ENCODE peak calls at places on chromosomes 13 and 19, in six cellular contexts. K is heart right ventricle, A is sigmoid colon, G is substantia nigra, I is RWPE2, W is K562. O is an unnamed sample.

GRCh38 chr13:65011403-65011802 is 2218.7 kb downstream of the PCDH9 start:
- DNase-seq in K (no peak), A (no peak), G (no peak), I (no peak), W (no peak), O (no peak)

GRCh38 chr13:56187331-56187730 is 953.4 kb upstream of the PRR20A start:
- DNase-seq in K (no peak), A (no peak), G (no peak), I (no peak), W (no peak), O (no peak)

GRCh38 chr19:6248856-6249255 is 30.9 kb downstream of the MLLT1 start:
- DNase-seq in K (no peak), A (no peak), G (no peak), I (no peak), W (no peak), O (no peak)

GRCh38 chr19:19534556-19535265 is 3.4 kb upstream of the CILP2 start:
- DNase-seq in K (no peak), A (no peak), G (no peak), I (peak; percentile 61), W (no peak), O (no peak)

GRCh38 chr19:43726736-43727592 is 11.1 kb downstream of the IRGC start:
- DNase-seq in K (peak; percentile 59), A (no peak), G (no peak), I (no peak), W (no peak), O (no peak)

GRCh38 chr13:34469212-34469983 is 472.7 kb upstream of the NBEA start:
- DNase-seq in K (no peak), A (no peak), G (no peak), I (no peak), W (no peak), O (no peak)

GRCh38 chr19:57088125-57088524 is 31.7 kb upstream of the USP29 start:
- DNase-seq in K (no peak), A (no peak), G (no peak), I (no peak), W (no peak), O (no peak)

GRCh38 chr13:33111414-33112110 is 95.3 kb downstream of the KL start:
- DNase-seq in K (peak; percentile 37), A (peak; percentile 74), G (no peak), I (no peak), W (no peak), O (no peak)

GRCh38 chr13:21232196-21232595 is 55.7 kb downstream of the MRPL57 start:
- DNase-seq in K (no peak), A (peak; percentile 75), G (no peak), I (no peak), W (no peak), O (no peak)

GRCh38 chr13:52955505-52955904 is 73.1 kb upstream of the OLFM4 start:
- DNase-seq in K (no peak), A (no peak), G (no peak), I (no peak), W (no peak), O (no peak)

GRCh38 chr19:33486936-33487793 is 34.4 kb downstream of the PEPD start:
- DNase-seq in K (no peak), A (peak; percentile 56), G (no peak), I (peak; percentile 52), W (no peak), O (peak; percentile 40)

GRCh38 chr13:109684836-109685602 is 101.4 kb downstream of the IRS2 start:
- DNase-seq in K (peak; percentile 79), A (no peak), G (no peak), I (no peak), W (no peak), O (no peak)

GRCh38 chr19:45632468-45633196 is 6.6 kb downstream of the EML2 start:
- DNase-seq in K (peak; percentile 74), A (peak; percentile 70), G (no peak), I (peak; percentile 97), W (peak; percentile 98), O (no peak)

GRCh38 chr13:110509971-110510786 is 51.3 kb downstream of the RAB20 start:
- DNase-seq in K (peak; percentile 51), A (no peak), G (no peak), I (no peak), W (peak; percentile 36), O (no peak)

GRCh38 chr13:29566864-29567263 is 28.6 kb downstream of the SLC7A1 start:
- DNase-seq in K (no peak), A (no peak), G (no peak), I (no peak), W (no peak), O (no peak)

GRCh38 chr13:73497430-73497829 is 438.6 kb downstream of the KLF5 start:
- DNase-seq in K (no peak), A (no peak), G (no peak), I (no peak), W (no peak), O (no peak)

GRCh38 chr13:27037571-27037970 is 134.0 kb downstream of the USP12 start:
- DNase-seq in K (no peak), A (no peak), G (no peak), I (no peak), W (no peak), O (no peak)

GRCh38 chr13:110471156-110471832 is 90.2 kb downstream of the RAB20 start:
- DNase-seq in K (no peak), A (no peak), G (no peak), I (no peak), W (no peak), O (no peak)

GRCh38 chr19:35295792-35296462 is 4.0 kb downstream of the MAG start:
- DNase-seq in K (no peak), A (no peak), G (no peak), I (no peak), W (peak; percentile 49), O (no peak)

GRCh38 chr19:18501351-18501750 is 20.5 kb downstream of the ELL start:
- DNase-seq in K (no peak), A (no peak), G (no peak), I (no peak), W (no peak), O (no peak)

GRCh38 chr13:19586904-19587634 is 25.7 kb upstream of the TPTE2 start:
- DNase-seq in K (no peak), A (no peak), G (no peak), I (no peak), W (peak; percentile 20), O (no peak)

GRCh38 chr13:45231722-45232121 is 30.9 kb upstream of the KCTD4 start:
- DNase-seq in K (no peak), A (no peak), G (no peak), I (no peak), W (no peak), O (no peak)

DNA sequence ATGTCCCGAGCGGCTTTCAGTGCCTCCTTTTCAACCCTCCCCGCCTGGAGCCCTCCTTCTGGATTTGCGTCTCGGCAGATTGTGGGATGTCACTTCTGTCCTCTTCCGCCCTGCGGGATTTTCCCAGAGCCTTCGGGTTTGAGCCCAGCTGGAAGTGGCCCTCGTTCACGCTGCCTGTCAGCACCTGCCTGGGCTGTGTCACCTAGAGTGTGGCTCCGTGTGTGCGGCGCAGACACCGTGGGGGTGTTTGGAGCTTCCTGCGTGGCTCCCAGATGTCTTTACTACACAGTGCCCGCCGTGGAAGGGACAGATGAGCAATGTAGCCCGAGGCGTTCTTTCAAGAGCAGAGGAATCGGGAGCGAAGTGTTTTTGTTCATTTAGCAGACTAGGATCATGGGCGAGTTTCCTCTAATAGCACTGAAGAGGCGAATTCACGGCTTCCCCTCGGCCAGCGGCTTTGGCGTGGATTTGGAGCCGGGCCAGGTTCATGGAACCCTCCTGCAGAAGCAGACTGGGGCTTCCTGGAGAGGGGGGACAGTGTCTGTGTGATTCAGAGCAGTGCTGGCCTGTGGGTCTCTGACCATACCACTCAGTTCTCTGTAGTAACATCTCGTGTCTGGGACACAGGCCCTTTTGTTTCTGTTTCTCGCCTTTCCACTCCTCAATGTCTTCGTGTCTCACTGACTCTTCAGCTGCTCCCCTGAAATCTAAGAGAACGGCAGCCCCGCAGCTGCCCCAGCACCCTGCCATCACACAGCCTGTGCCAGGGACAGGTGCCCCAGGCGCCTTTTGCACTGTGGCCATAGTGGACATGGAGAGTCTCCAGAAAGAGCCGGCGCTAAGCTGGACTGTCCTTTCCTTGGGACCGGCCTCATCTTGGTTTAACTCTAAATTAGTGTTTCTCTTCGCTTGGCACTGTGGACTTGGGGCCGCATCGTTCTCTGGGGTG is 68.1 kb downstream of the KDM4B start:
- DNase-seq in K (peak; percentile 57), A (peak; percentile 84), G (peak; percentile 36), I (no peak), W (no peak), O (peak; percentile 73)
- H3K27ac ChIP-seq in K (peak overlapping the region; percentile 39), A (peak overlapping the region; percentile 56), G (peak overlapping the region; percentile 78), I (no peak overlapping the region), W (no peak overlapping the region), O (peak overlapping the region; percentile 82)

DNA sequence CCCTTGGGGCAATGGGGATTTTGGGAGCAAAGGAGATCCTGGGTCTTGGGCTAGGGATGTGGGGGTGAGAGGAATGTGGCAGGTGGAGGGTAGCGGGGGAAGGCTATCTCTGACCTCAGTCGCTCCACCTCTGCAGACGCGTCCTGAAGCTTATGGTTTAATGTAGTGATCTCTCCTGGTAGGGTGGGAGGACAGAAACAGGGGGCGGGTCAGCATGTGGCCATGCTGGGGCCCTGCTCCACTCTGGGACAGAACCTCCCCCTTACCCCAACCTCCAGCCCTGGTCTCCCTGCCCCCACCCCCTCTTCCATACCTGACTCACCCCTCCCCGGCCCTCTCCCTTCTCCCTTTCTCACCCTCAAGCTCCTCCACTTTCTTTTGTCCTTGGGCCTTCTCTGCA is 1.4 kb downstream of the BST2 start:
- DNase-seq in K (no peak), A (no peak), G (no peak), I (no peak), W (peak; percentile 79), O (no peak)
- H3K27ac ChIP-seq in K (peak overlapping the region; percentile 79), A (peak overlapping the region; percentile 84), G (no peak overlapping the region), I (no peak overlapping the region), W (peak overlapping the region; percentile 69), O (no peak overlapping the region)

DNA sequence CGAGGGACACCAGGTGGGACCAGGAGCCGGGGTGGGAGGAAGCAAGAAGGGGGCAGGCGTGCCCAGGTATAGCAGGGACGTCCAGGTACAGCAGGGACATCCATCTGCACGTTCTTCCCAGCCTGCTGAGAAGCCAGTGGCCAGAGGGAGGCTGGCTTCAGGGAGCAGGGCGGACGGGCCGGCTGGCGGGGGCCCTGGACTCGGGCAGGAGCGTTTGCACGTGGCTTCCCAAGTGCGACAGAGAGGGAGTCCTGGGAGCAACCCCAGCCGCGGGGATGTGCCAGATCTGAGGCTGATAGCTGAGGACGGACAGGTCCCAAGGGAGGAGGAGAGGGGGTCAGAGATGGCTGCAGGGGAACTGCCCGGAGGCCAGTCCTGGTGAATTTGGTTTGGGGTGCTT is 36.7 kb downstream of the MYO9B start:
- DNase-seq in K (no peak), A (no peak), G (no peak), I (no peak), W (no peak), O (no peak)
- H3K27ac ChIP-seq in K (no peak overlapping the region), A (no peak overlapping the region), G (peak overlapping the region; percentile 42), I (no peak overlapping the region), W (no peak overlapping the region), O (no peak overlapping the region)

DNA sequence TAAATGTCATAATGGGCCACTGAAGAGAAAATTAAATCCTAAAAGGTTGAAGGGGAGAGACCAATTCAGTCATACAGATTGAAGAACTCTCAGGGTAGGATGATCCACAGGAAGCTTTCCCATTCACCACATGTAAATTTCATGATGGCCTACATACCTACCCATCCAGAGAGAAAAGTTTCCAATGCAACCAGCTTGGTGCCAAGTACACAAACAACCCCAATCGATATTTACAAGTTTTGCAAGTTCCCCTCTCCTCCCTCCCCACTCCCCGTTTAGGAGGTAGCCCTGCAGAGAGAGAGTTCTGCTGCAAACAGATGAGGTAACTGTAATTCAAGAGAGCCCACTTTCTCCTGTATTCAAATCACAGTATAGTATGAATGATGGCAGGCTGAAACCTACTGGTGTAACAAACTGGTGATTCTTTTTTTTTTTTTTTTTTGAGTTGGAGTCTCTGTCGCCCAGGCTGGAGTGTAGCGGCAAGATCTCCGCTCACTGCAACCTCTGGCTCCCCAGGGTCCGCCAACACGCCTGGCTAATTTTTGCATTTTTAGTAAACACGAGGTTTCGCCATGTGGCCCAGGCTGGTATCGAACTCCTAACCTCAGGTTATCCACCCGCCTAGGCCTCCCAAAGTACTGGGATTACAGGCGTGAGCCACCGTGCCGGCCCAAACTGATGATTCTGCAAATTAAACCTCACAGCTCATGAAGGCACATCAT is 14.4 kb downstream of the FOXO1 start:
- DNase-seq in K (no peak), A (no peak), G (no peak), I (no peak), W (no peak), O (no peak)
- H3K27ac ChIP-seq in K (no peak overlapping the region), A (no peak overlapping the region), G (no peak overlapping the region), I (no peak overlapping the region), W (no peak overlapping the region), O (no peak overlapping the region)

O was measured in dorsolateral prefrontal cortex.